ENCODE peak calls at places on chromosomes 2 and 18, in seven cellular contexts. One of them, this sample, is unnamed.

GRCh38 chr2:157784169-157784822 is 91.8 kb downstream of the ACVR1 start:
- DNase-seq in left ventricle myocardium superior: peak; percentile 61
- DNase-seq in stimulated activated CD8-positive, alpha-beta memory T cell treated with anti-CD3 and anti-CD28 coated beads, Interleukin-4, amount 100 ng/mL, for 24 hours: no peak
- DNase-seq in T follicular helper cell: no peak
- DNase-seq in COR-L47: peak; percentile 42
- DNase-seq in stimulated activated CD4-positive, alpha-beta T cell treated with anti-CD3 and anti-CD28 coated beads, Interleukin-2, amount 100 ng/mL, for 24 hours: no peak
- DNase-seq in endothelial cell: no peak
- DNase-seq in this sample: peak; percentile 17

GRCh38 chr2:23312996-23313606 is 71.9 kb upstream of the KLHL29 start:
- DNase-seq in left ventricle myocardium superior: no peak
- DNase-seq in stimulated activated CD8-positive, alpha-beta memory T cell treated with anti-CD3 and anti-CD28 coated beads, Interleukin-4, amount 100 ng/mL, for 24 hours: peak; percentile 7
- DNase-seq in T follicular helper cell: no peak
- DNase-seq in COR-L47: no peak
- DNase-seq in stimulated activated CD4-positive, alpha-beta T cell treated with anti-CD3 and anti-CD28 coated beads, Interleukin-2, amount 100 ng/mL, for 24 hours: peak; percentile 58
- DNase-seq in endothelial cell: peak; percentile 67
- DNase-seq in this sample: peak; percentile 30

GRCh38 chr2:133489641-133490411 is 78.4 kb downstream of the NCKAP5 start:
- DNase-seq in left ventricle myocardium superior: peak; percentile 68
- DNase-seq in stimulated activated CD8-positive, alpha-beta memory T cell treated with anti-CD3 and anti-CD28 coated beads, Interleukin-4, amount 100 ng/mL, for 24 hours: no peak
- DNase-seq in T follicular helper cell: no peak
- DNase-seq in COR-L47: no peak
- DNase-seq in stimulated activated CD4-positive, alpha-beta T cell treated with anti-CD3 and anti-CD28 coated beads, Interleukin-2, amount 100 ng/mL, for 24 hours: no peak
- DNase-seq in endothelial cell: no peak
- DNase-seq in this sample: peak; percentile 36

GRCh38 chr2:71896385-71897144 is 251.1 kb downstream of the CYP26B1 start:
- DNase-seq in left ventricle myocardium superior: no peak
- DNase-seq in stimulated activated CD8-positive, alpha-beta memory T cell treated with anti-CD3 and anti-CD28 coated beads, Interleukin-4, amount 100 ng/mL, for 24 hours: no peak
- DNase-seq in T follicular helper cell: no peak
- DNase-seq in COR-L47: peak; percentile 4
- DNase-seq in stimulated activated CD4-positive, alpha-beta T cell treated with anti-CD3 and anti-CD28 coated beads, Interleukin-2, amount 100 ng/mL, for 24 hours: no peak
- DNase-seq in endothelial cell: no peak
- DNase-seq in this sample: no peak

GRCh38 chr2:61793389-61793836 is 60.4 kb downstream of the FAM161A start:
- DNase-seq in left ventricle myocardium superior: peak; percentile 56
- DNase-seq in stimulated activated CD8-positive, alpha-beta memory T cell treated with anti-CD3 and anti-CD28 coated beads, Interleukin-4, amount 100 ng/mL, for 24 hours: peak; percentile 56
- DNase-seq in T follicular helper cell: peak; percentile 53
- DNase-seq in COR-L47: no peak
- DNase-seq in stimulated activated CD4-positive, alpha-beta T cell treated with anti-CD3 and anti-CD28 coated beads, Interleukin-2, amount 100 ng/mL, for 24 hours: peak; percentile 76
- DNase-seq in endothelial cell: peak; percentile 62
- DNase-seq in this sample: peak; percentile 65

GRCh38 chr2:5846881-5847280 is 154.7 kb downstream of the SOX11 start:
- DNase-seq in left ventricle myocardium superior: no peak
- DNase-seq in stimulated activated CD8-positive, alpha-beta memory T cell treated with anti-CD3 and anti-CD28 coated beads, Interleukin-4, amount 100 ng/mL, for 24 hours: no peak
- DNase-seq in T follicular helper cell: no peak
- DNase-seq in COR-L47: no peak
- DNase-seq in stimulated activated CD4-positive, alpha-beta T cell treated with anti-CD3 and anti-CD28 coated beads, Interleukin-2, amount 100 ng/mL, for 24 hours: no peak
- DNase-seq in endothelial cell: no peak
- DNase-seq in this sample: no peak

GRCh38 chr2:205708231-205708631 is 25.9 kb downstream of the NRP2 start:
- DNase-seq in left ventricle myocardium superior: no peak
- DNase-seq in stimulated activated CD8-positive, alpha-beta memory T cell treated with anti-CD3 and anti-CD28 coated beads, Interleukin-4, amount 100 ng/mL, for 24 hours: no peak
- DNase-seq in T follicular helper cell: no peak
- DNase-seq in COR-L47: no peak
- DNase-seq in stimulated activated CD4-positive, alpha-beta T cell treated with anti-CD3 and anti-CD28 coated beads, Interleukin-2, amount 100 ng/mL, for 24 hours: no peak
- DNase-seq in endothelial cell: no peak
- DNase-seq in this sample: peak; percentile 60

GRCh38 chr2:28624798-28625701 is 126.6 kb upstream of the PPP1CB start:
- DNase-seq in left ventricle myocardium superior: peak; percentile 75
- DNase-seq in stimulated activated CD8-positive, alpha-beta memory T cell treated with anti-CD3 and anti-CD28 coated beads, Interleukin-4, amount 100 ng/mL, for 24 hours: peak; percentile 38
- DNase-seq in T follicular helper cell: peak; percentile 37
- DNase-seq in COR-L47: no peak
- DNase-seq in stimulated activated CD4-positive, alpha-beta T cell treated with anti-CD3 and anti-CD28 coated beads, Interleukin-2, amount 100 ng/mL, for 24 hours: peak; percentile 75
- DNase-seq in endothelial cell: no peak
- DNase-seq in this sample: peak; percentile 57

GRCh38 chr18:77052656-77053309 is 79.8 kb downstream of the MBP start:
- DNase-seq in left ventricle myocardium superior: peak; percentile 61
- DNase-seq in stimulated activated CD8-positive, alpha-beta memory T cell treated with anti-CD3 and anti-CD28 coated beads, Interleukin-4, amount 100 ng/mL, for 24 hours: no peak
- DNase-seq in T follicular helper cell: no peak
- DNase-seq in COR-L47: no peak
- DNase-seq in stimulated activated CD4-positive, alpha-beta T cell treated with anti-CD3 and anti-CD28 coated beads, Interleukin-2, amount 100 ng/mL, for 24 hours: no peak
- DNase-seq in endothelial cell: no peak
- DNase-seq in this sample: no peak

GRCh38 chr2:109290887-109291675 is 162.1 kb downstream of the SH3RF3 start:
- DNase-seq in left ventricle myocardium superior: peak; percentile 72
- DNase-seq in stimulated activated CD8-positive, alpha-beta memory T cell treated with anti-CD3 and anti-CD28 coated beads, Interleukin-4, amount 100 ng/mL, for 24 hours: no peak
- DNase-seq in T follicular helper cell: no peak
- DNase-seq in COR-L47: no peak
- DNase-seq in stimulated activated CD4-positive, alpha-beta T cell treated with anti-CD3 and anti-CD28 coated beads, Interleukin-2, amount 100 ng/mL, for 24 hours: no peak
- DNase-seq in endothelial cell: no peak
- DNase-seq in this sample: peak; percentile 66

GRCh38 chr2:239295377-239296019 is 105.3 kb downstream of the HDAC4 start:
- DNase-seq in left ventricle myocardium superior: no peak
- DNase-seq in stimulated activated CD8-positive, alpha-beta memory T cell treated with anti-CD3 and anti-CD28 coated beads, Interleukin-4, amount 100 ng/mL, for 24 hours: no peak
- DNase-seq in T follicular helper cell: no peak
- DNase-seq in COR-L47: no peak
- DNase-seq in stimulated activated CD4-positive, alpha-beta T cell treated with anti-CD3 and anti-CD28 coated beads, Interleukin-2, amount 100 ng/mL, for 24 hours: no peak
- DNase-seq in endothelial cell: no peak
- DNase-seq in this sample: no peak

GRCh38 chr2:48586433-48586832 is 31.2 kb upstream of the GTF2A1L start:
- DNase-seq in left ventricle myocardium superior: no peak
- DNase-seq in stimulated activated CD8-positive, alpha-beta memory T cell treated with anti-CD3 and anti-CD28 coated beads, Interleukin-4, amount 100 ng/mL, for 24 hours: no peak
- DNase-seq in T follicular helper cell: no peak
- DNase-seq in COR-L47: no peak
- DNase-seq in stimulated activated CD4-positive, alpha-beta T cell treated with anti-CD3 and anti-CD28 coated beads, Interleukin-2, amount 100 ng/mL, for 24 hours: no peak
- DNase-seq in endothelial cell: no peak
- DNase-seq in this sample: no peak

GRCh38 chr2:85887566-85888019 is 1.2 kb downstream of the ST3GAL5 start:
- DNase-seq in left ventricle myocardium superior: peak; percentile 67
- DNase-seq in stimulated activated CD8-positive, alpha-beta memory T cell treated with anti-CD3 and anti-CD28 coated beads, Interleukin-4, amount 100 ng/mL, for 24 hours: no peak
- DNase-seq in T follicular helper cell: peak; percentile 15
- DNase-seq in COR-L47: peak; percentile 45
- DNase-seq in stimulated activated CD4-positive, alpha-beta T cell treated with anti-CD3 and anti-CD28 coated beads, Interleukin-2, amount 100 ng/mL, for 24 hours: peak; percentile 61
- DNase-seq in endothelial cell: peak; percentile 37
- DNase-seq in this sample: peak; percentile 46

GRCh38 chr2:20153131-20153851 is 71.6 kb downstream of the SDC1 start:
- DNase-seq in left ventricle myocardium superior: no peak
- DNase-seq in stimulated activated CD8-positive, alpha-beta memory T cell treated with anti-CD3 and anti-CD28 coated beads, Interleukin-4, amount 100 ng/mL, for 24 hours: no peak
- DNase-seq in T follicular helper cell: no peak
- DNase-seq in COR-L47: no peak
- DNase-seq in stimulated activated CD4-positive, alpha-beta T cell treated with anti-CD3 and anti-CD28 coated beads, Interleukin-2, amount 100 ng/mL, for 24 hours: no peak
- DNase-seq in endothelial cell: no peak
- DNase-seq in this sample: no peak

GRCh38 chr18:5895886-5896740 is 791 bp upstream of the TMEM200C start:
- DNase-seq in left ventricle myocardium superior: peak; percentile 44
- DNase-seq in stimulated activated CD8-positive, alpha-beta memory T cell treated with anti-CD3 and anti-CD28 coated beads, Interleukin-4, amount 100 ng/mL, for 24 hours: no peak
- DNase-seq in T follicular helper cell: no peak
- DNase-seq in COR-L47: peak; percentile 55
- DNase-seq in stimulated activated CD4-positive, alpha-beta T cell treated with anti-CD3 and anti-CD28 coated beads, Interleukin-2, amount 100 ng/mL, for 24 hours: no peak
- DNase-seq in endothelial cell: peak; percentile 59
- DNase-seq in this sample: no peak

GRCh38 chr2:210955591-210955990 is 399.2 kb downstream of the CPS1 start:
- DNase-seq in left ventricle myocardium superior: no peak
- DNase-seq in stimulated activated CD8-positive, alpha-beta memory T cell treated with anti-CD3 and anti-CD28 coated beads, Interleukin-4, amount 100 ng/mL, for 24 hours: no peak
- DNase-seq in T follicular helper cell: no peak
- DNase-seq in COR-L47: no peak
- DNase-seq in stimulated activated CD4-positive, alpha-beta T cell treated with anti-CD3 and anti-CD28 coated beads, Interleukin-2, amount 100 ng/mL, for 24 hours: no peak
- DNase-seq in endothelial cell: no peak
- DNase-seq in this sample: peak; percentile 2

GRCh38 chr18:26487437-26487836 is 60.9 kb downstream of the KCTD1 start:
- DNase-seq in left ventricle myocardium superior: no peak
- DNase-seq in stimulated activated CD8-positive, alpha-beta memory T cell treated with anti-CD3 and anti-CD28 coated beads, Interleukin-4, amount 100 ng/mL, for 24 hours: no peak
- DNase-seq in T follicular helper cell: no peak
- DNase-seq in COR-L47: no peak
- DNase-seq in stimulated activated CD4-positive, alpha-beta T cell treated with anti-CD3 and anti-CD28 coated beads, Interleukin-2, amount 100 ng/mL, for 24 hours: no peak
- DNase-seq in endothelial cell: no peak
- DNase-seq in this sample: no peak

GRCh38 chr2:236657801-236658200 is 88.2 kb downstream of the ACKR3 start:
- DNase-seq in left ventricle myocardium superior: no peak
- DNase-seq in stimulated activated CD8-positive, alpha-beta memory T cell treated with anti-CD3 and anti-CD28 coated beads, Interleukin-4, amount 100 ng/mL, for 24 hours: no peak
- DNase-seq in T follicular helper cell: no peak
- DNase-seq in COR-L47: no peak
- DNase-seq in stimulated activated CD4-positive, alpha-beta T cell treated with anti-CD3 and anti-CD28 coated beads, Interleukin-2, amount 100 ng/mL, for 24 hours: no peak
- DNase-seq in endothelial cell: no peak
- DNase-seq in this sample: peak; percentile 29

GRCh38 chr18:13051950-13052349 is 60.8 kb downstream of the CEP192 start:
- DNase-seq in left ventricle myocardium superior: no peak
- DNase-seq in stimulated activated CD8-positive, alpha-beta memory T cell treated with anti-CD3 and anti-CD28 coated beads, Interleukin-4, amount 100 ng/mL, for 24 hours: no peak
- DNase-seq in T follicular helper cell: no peak
- DNase-seq in COR-L47: no peak
- DNase-seq in stimulated activated CD4-positive, alpha-beta T cell treated with anti-CD3 and anti-CD28 coated beads, Interleukin-2, amount 100 ng/mL, for 24 hours: no peak
- DNase-seq in endothelial cell: peak; percentile 6
- DNase-seq in this sample: no peak

GRCh38 chr2:63587814-63588384 is 378 bp downstream of the WDPCP start:
- DNase-seq in left ventricle myocardium superior: no peak
- DNase-seq in stimulated activated CD8-positive, alpha-beta memory T cell treated with anti-CD3 and anti-CD28 coated beads, Interleukin-4, amount 100 ng/mL, for 24 hours: peak; percentile 1
- DNase-seq in T follicular helper cell: no peak
- DNase-seq in COR-L47: no peak
- DNase-seq in stimulated activated CD4-positive, alpha-beta T cell treated with anti-CD3 and anti-CD28 coated beads, Interleukin-2, amount 100 ng/mL, for 24 hours: no peak
- DNase-seq in endothelial cell: no peak
- DNase-seq in this sample: no peak

GRCh38 chr2:74548919-74549684 is 4.6 kb downstream of the LOXL3 start:
- DNase-seq in left ventricle myocardium superior: peak; percentile 88
- DNase-seq in stimulated activated CD8-positive, alpha-beta memory T cell treated with anti-CD3 and anti-CD28 coated beads, Interleukin-4, amount 100 ng/mL, for 24 hours: no peak
- DNase-seq in T follicular helper cell: no peak
- DNase-seq in COR-L47: peak; percentile 69
- DNase-seq in stimulated activated CD4-positive, alpha-beta T cell treated with anti-CD3 and anti-CD28 coated beads, Interleukin-2, amount 100 ng/mL, for 24 hours: peak; percentile 58
- DNase-seq in endothelial cell: peak; percentile 34
- DNase-seq in this sample: peak; percentile 88

GRCh38 chr2:25369439-25369838 is 27.7 kb upstream of the DNMT3A start:
- DNase-seq in left ventricle myocardium superior: no peak
- DNase-seq in stimulated activated CD8-positive, alpha-beta memory T cell treated with anti-CD3 and anti-CD28 coated beads, Interleukin-4, amount 100 ng/mL, for 24 hours: no peak
- DNase-seq in T follicular helper cell: no peak
- DNase-seq in COR-L47: no peak
- DNase-seq in stimulated activated CD4-positive, alpha-beta T cell treated with anti-CD3 and anti-CD28 coated beads, Interleukin-2, amount 100 ng/mL, for 24 hours: no peak
- DNase-seq in endothelial cell: no peak
- DNase-seq in this sample: no peak

GRCh38 chr2:37827911-37828411 is 97.1 kb upstream of the RMDN2 start:
- DNase-seq in left ventricle myocardium superior: peak; percentile 26
- DNase-seq in stimulated activated CD8-positive, alpha-beta memory T cell treated with anti-CD3 and anti-CD28 coated beads, Interleukin-4, amount 100 ng/mL, for 24 hours: no peak
- DNase-seq in T follicular helper cell: no peak
- DNase-seq in COR-L47: no peak
- DNase-seq in stimulated activated CD4-positive, alpha-beta T cell treated with anti-CD3 and anti-CD28 coated beads, Interleukin-2, amount 100 ng/mL, for 24 hours: no peak
- DNase-seq in endothelial cell: no peak
- DNase-seq in this sample: peak; percentile 45